ENCODE peak calls at places on chromosome 1, in four cellular contexts. Q is body of pancreas, A is right atrium auricular region, F is thoracic aorta. I is an unnamed sample. For H3K4me1, the result is how much of the 10 kb centered on the place peaks cover.

GRCh38 chr1:43454270-43455011 is 710 bp upstream of the HYI start:
- DNase-seq in Q (peak), A (peak), F (peak), I (peak)

GRCh38 chr1:179287456-179287855 is 6.1 kb upstream of the SOAT1 start:
- DNase-seq in Q (no peak), A (no peak), F (no peak), I (no peak)

GRCh38 chr1:156898151-156898550 is 4.6 kb downstream of the PEAR1 start:
- DNase-seq in Q (peak), A (peak), F (no peak), I (no peak)

GRCh38 chr1:65281846-65282245 is 27.5 kb upstream of the DNAJC6 start:
- DNase-seq in Q (no peak), A (no peak), F (no peak), I (no peak)

GRCh38 chr1:199591468-199591867 is 436.0 kb upstream of the NR5A2 start:
- DNase-seq in Q (no peak), A (no peak), F (no peak), I (no peak)

GRCh38 chr1:202343652-202344349 is 2.1 kb upstream of the UBE2T start:
- DNase-seq in Q (no peak), A (no peak), F (no peak), I (no peak)

GRCh38 chr1:185595835-185596667 is 138.1 kb upstream of the HMCN1 start:
- DNase-seq in Q (peak), A (no peak), F (no peak), I (no peak)

GRCh38 chr1:192969091-192969490 is 90.1 kb downstream of the UCHL5 start:
- DNase-seq in Q (no peak), A (no peak), F (no peak), I (no peak)

GRCh38 chr1:3065396-3065795 is 3.6 kb upstream of the PRDM16 start:
- DNase-seq in Q (no peak), A (no peak), F (no peak), I (no peak)

GRCh38 chr1:112177314-112177713 is 187.8 kb upstream of the KCND3 start:
- DNase-seq in Q (no peak), A (no peak), F (no peak), I (no peak)

GRCh38 chr1:9807541-9807940 is 16.2 kb downstream of the CLSTN1 start:
- DNase-seq in Q (no peak), A (no peak), F (no peak), I (no peak)

GRCh38 chr1:221093903-221094865 is 214.9 kb downstream of the HLX start:
- DNase-seq in Q (no peak), A (no peak), F (no peak), I (no peak)

GRCh38 chr1:221100196-221100950 is 221.1 kb downstream of the HLX start:
- DNase-seq in Q (no peak), A (no peak), F (no peak), I (no peak)

GRCh38 chr1:221098462-221099406 is 219.5 kb downstream of the HLX start:
- DNase-seq in Q (peak), A (no peak), F (no peak), I (no peak)

GRCh38 chr1:221099747-221100146 is 220.5 kb downstream of the HLX start:
- DNase-seq in Q (no peak), A (no peak), F (no peak), I (no peak)

DNA sequence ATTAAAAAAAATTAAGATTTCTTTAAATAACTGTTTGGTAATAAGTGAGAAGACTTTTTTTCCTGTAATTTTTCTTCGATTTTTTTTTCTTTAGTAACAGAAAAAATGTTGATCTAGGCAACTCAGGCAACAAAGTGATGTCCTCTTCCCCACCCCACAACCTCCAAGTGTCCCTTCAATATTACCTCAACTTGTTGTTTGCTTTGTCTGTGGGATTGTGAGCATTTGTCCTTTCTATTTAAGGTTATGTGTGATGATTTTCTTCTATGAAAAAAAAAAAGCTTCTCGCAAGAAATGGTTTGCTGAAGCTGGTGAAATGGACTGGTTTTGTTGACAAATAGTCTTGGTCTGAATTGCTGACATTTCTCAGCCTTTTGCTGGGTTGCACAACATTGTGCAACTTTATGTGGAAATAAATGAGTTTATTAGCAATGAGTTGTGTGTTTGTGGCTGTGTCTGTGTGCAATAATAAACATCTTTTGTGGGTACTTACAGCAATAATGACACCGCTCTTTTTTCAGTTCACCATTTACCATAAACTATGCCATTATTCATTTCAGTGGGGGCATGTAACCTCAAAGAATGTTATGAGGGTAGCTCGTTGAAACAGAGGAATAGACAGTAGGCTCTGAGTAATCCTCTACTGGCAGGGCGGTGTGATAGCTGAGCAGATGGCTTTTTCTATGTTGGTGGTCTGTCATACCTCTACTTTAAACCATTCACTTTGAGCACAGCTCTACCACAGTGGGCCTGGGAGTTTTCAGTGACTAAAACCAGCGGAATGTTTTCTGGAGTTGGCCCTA is 218.4 kb downstream of the HLX start:
- DNase-seq in Q (peak), A (no peak), F (no peak), I (no peak)
- H3K4me1 ChIP-seq in Q (under half), A (under half), F (under half), I (under half)

GRCh38 chr1:66334311-66334710 is 199.6 kb upstream of the SGIP1 start:
- DNase-seq in Q (no peak), A (no peak), F (no peak), I (no peak)

GRCh38 chr1:66331641-66332523 is 202.1 kb upstream of the SGIP1 start:
- DNase-seq in Q (peak), A (peak), F (peak), I (peak)

GRCh38 chr1:66333463-66334232 is 200.3 kb upstream of the SGIP1 start:
- DNase-seq in Q (no peak), A (peak), F (no peak), I (no peak)

GRCh38 chr1:66330711-66331110 is 203.2 kb upstream of the SGIP1 start:
- DNase-seq in Q (no peak), A (no peak), F (no peak), I (no peak)

DNA sequence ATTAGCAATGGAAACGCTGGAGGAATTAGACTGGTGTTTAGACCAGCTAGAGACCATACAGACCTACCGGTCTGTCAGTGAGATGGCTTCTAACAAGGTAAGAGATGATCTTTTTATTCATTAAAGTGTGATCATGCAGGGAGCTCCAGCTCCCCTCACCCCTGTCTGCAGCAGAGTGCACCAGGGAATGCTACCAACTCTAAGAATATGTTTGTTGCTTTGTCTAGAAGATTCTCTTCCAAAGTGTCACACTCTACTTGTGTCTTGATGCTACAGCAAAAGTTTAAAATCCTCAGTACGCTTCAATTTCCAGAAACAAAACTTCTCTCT is 201.5 kb upstream of the SGIP1 start:
- DNase-seq in Q (no peak), A (no peak), F (no peak), I (no peak)
- H3K4me1 ChIP-seq in Q (under half), A (under half), F (under half), I (under half)

GRCh38 chr1:160625725-160626498 is 20.9 kb downstream of the SLAMF1 start:
- DNase-seq in Q (no peak), A (no peak), F (no peak), I (no peak)
- H3K4me1 ChIP-seq in Q (under half), A (under half), F (under half), I (under half)

GRCh38 chr1:153610334-153611023 is 2.5 kb downstream of the S100A16 start:
- DNase-seq in Q (no peak), A (no peak), F (no peak), I (no peak)
- H3K4me1 ChIP-seq in Q (half or more), A (under half), F (half or more), I (under half)

DNA sequence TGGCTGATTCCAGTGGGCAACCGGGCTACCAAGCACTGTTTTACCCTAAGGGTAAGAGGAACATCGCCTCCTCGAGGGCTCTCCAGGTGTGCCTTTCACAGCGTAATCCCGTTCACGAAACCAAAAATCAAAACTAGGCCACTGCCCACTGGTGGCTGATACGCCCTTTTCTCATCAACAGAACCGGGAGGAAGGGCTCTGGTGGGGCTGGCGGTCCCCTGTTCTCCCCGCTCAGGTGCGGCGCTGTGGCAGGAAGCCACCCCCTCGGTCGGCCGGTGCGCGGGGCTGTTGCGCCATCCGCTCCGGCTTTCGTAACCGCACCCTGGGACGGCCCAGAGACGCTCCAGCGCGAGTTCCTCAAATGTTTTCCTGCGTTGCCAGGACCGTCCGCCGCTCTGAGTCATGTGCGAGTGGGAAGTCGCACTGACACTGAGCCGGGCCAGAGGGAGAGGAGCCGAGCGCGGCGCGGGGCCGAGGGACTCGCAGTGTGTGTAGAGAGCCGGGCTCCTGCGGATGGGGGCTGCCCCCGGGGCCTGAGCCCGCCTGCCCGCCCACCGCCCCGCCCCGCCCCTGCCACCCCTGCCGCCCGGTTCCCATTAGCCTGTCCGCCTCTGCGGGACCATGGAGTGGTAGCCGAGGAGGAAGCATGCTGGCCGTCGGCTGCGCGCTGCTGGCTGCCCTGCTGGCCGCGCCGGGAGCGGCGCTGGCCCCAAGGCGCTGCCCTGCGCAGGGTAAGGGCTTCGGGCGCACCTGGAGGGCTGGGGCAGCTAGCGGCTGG is at the start of gene IL6R:
- DNase-seq in Q (peak), A (peak), F (peak), I (peak)
- H3K4me1 ChIP-seq in Q (under half), A (under half), F (under half), I (under half)

GRCh38 chr1:109930252-109930993 is 19.8 kb downstream of the CSF1 start:
- DNase-seq in Q (no peak), A (no peak), F (no peak), I (no peak)
- H3K4me1 ChIP-seq in Q (half or more), A (under half), F (under half), I (under half)

GRCh38 chr1:31799895-31800676 is 15.7 kb downstream of the SPOCD1 start:
- DNase-seq in Q (no peak), A (no peak), F (no peak), I (no peak)
- H3K4me1 ChIP-seq in Q (under half), A (under half), F (under half), I (under half)

GRCh38 chr1:40385437-40386310 is 12.1 kb downstream of the SMAP2 start:
- DNase-seq in Q (peak), A (no peak), F (no peak), I (no peak)

GRCh38 chr1:40384413-40384762 is 10.9 kb downstream of the SMAP2 start:
- DNase-seq in Q (peak), A (no peak), F (no peak), I (no peak)

GRCh38 chr1:40384887-40385286 is 11.4 kb downstream of the SMAP2 start:
- DNase-seq in Q (no peak), A (no peak), F (no peak), I (no peak)

GRCh38 chr1:40386796-40387195 is 13.3 kb downstream of the SMAP2 start:
- DNase-seq in Q (no peak), A (no peak), F (no peak), I (no peak)

DNA sequence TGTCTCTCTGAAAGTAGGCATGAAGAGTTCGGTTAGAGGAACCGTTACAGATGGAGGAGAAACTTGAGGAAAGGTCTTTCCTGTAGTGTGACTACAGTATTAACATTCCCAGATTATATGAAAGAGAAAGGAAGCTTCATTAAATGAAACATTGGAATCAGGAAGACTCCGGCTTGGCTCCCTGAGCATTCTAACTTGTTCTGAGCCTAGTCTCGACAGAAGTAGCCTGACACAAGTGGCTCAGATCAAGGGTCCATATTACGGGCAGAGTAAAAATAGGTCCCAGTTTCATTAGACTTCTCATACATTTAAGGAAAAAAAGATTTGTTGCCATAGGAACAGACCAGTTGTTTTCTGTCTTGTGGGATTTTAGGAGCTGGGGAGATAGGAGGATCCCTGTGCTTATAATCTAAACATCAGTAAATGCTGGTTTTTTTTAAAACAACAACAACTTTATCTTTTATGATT is 12.8 kb downstream of the SMAP2 start:
- DNase-seq in Q (no peak), A (no peak), F (no peak), I (no peak)
- H3K4me1 ChIP-seq in Q (half or more), A (under half), F (under half), I (under half)

DNA sequence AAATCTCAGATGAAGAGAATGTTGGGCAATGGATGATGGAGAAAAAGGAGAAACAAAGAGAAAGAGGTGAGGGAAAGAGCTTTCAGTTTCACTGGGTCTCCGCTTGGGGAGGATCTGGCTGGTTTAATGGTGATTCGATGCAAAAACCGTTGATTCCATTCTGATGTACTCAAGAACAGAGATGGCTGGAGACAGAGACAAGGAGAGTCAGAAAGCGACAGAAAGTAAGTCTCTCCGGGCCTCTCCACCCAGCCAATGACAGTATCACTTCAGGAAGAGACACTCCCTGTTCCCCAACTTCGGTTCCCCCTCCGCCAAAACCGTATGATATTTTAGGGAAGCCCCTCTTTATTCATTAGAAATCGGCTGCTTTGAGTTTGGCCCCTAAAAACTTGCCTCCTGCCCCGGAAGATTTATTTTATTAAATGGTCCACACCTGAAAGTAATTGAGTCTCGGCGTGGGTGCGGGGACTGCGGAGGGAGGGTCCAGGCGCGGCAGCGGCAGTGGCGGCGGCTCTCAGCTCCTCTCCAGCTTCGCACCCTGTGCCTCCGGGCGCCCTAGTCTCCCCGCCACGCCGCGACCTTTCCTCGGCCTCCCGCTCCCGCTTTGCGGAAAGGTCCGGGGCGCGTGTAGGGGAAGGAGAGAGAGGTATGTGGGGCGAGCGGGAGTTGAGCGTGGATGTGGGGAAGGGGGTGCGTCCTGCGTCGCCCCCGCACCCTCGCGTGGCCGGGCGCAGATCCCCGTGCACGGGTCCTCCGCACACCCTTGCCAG is 13.2 kb upstream of the ALX3 start:
- DNase-seq in Q (no peak), A (no peak), F (no peak), I (no peak)
- H3K4me1 ChIP-seq in Q (under half), A (under half), F (under half), I (under half)